ENCODE peak calls at places on chromosomes 1 and 21, in six cellular contexts. One of them, this sample, is unnamed.

GRCh38 chr1:181646723-181647122 is 163.4 kb downstream of the CACNA1E start:
- DNase-seq in sigmoid colon: no peak
- DNase-seq in left ventricle myocardium inferior: no peak
- DNase-seq in keratinocyte: no peak
- DNase-seq in GM12865: no peak
- DNase-seq in cardiac fibroblast: no peak
- DNase-seq in this sample: no peak

GRCh38 chr1:63199666-63200065 is 122.7 kb upstream of the FOXD3 start:
- DNase-seq in sigmoid colon: no peak
- DNase-seq in left ventricle myocardium inferior: no peak
- DNase-seq in keratinocyte: no peak
- DNase-seq in GM12865: no peak
- DNase-seq in cardiac fibroblast: no peak
- DNase-seq in this sample: no peak

GRCh38 chr1:3597599-3597964 is 13.7 kb downstream of the MEGF6 start:
- DNase-seq in sigmoid colon: no peak
- DNase-seq in left ventricle myocardium inferior: peak; percentile 37
- DNase-seq in keratinocyte: no peak
- DNase-seq in GM12865: peak; percentile 14
- DNase-seq in cardiac fibroblast: no peak
- DNase-seq in this sample: no peak

GRCh38 chr1:204282801-204283200 is 69.0 kb upstream of the GOLT1A start:
- DNase-seq in sigmoid colon: peak; percentile 57
- DNase-seq in left ventricle myocardium inferior: no peak
- DNase-seq in keratinocyte: no peak
- DNase-seq in GM12865: no peak
- DNase-seq in cardiac fibroblast: no peak
- DNase-seq in this sample: no peak

GRCh38 chr1:67785847-67786753 is 47.2 kb downstream of the GNG12 start:
- DNase-seq in sigmoid colon: no peak
- DNase-seq in left ventricle myocardium inferior: no peak
- DNase-seq in keratinocyte: no peak
- DNase-seq in GM12865: no peak
- DNase-seq in cardiac fibroblast: no peak
- DNase-seq in this sample: no peak

GRCh38 chr1:185016880-185017279 is 28.5 kb upstream of the RNF2 start:
- DNase-seq in sigmoid colon: no peak
- DNase-seq in left ventricle myocardium inferior: no peak
- DNase-seq in keratinocyte: no peak
- DNase-seq in GM12865: no peak
- DNase-seq in cardiac fibroblast: peak; percentile 36
- DNase-seq in this sample: peak; percentile 2

GRCh38 chr1:165894591-165894990 is 67.2 kb downstream of the UCK2 start:
- DNase-seq in sigmoid colon: no peak
- DNase-seq in left ventricle myocardium inferior: no peak
- DNase-seq in keratinocyte: no peak
- DNase-seq in GM12865: no peak
- DNase-seq in cardiac fibroblast: peak; percentile 26
- DNase-seq in this sample: peak; percentile 61

GRCh38 chr1:236687273-236687672 is 974 bp downstream of the ACTN2 start:
- DNase-seq in sigmoid colon: no peak
- DNase-seq in left ventricle myocardium inferior: no peak
- DNase-seq in keratinocyte: no peak
- DNase-seq in GM12865: no peak
- DNase-seq in cardiac fibroblast: no peak
- DNase-seq in this sample: no peak

GRCh38 chr1:221940631-221941030 is 198.7 kb upstream of the DUSP10 start:
- DNase-seq in sigmoid colon: no peak
- DNase-seq in left ventricle myocardium inferior: no peak
- DNase-seq in keratinocyte: no peak
- DNase-seq in GM12865: no peak
- DNase-seq in cardiac fibroblast: no peak
- DNase-seq in this sample: no peak

GRCh38 chr1:201418461-201418860 is 3.1 kb downstream of the TNNI1 start:
- DNase-seq in sigmoid colon: no peak
- DNase-seq in left ventricle myocardium inferior: no peak
- DNase-seq in keratinocyte: no peak
- DNase-seq in GM12865: no peak
- DNase-seq in cardiac fibroblast: no peak
- DNase-seq in this sample: no peak

GRCh38 chr21:32508558-32508957 is 76.8 kb downstream of the TCP10L start:
- DNase-seq in sigmoid colon: peak; percentile 50
- DNase-seq in left ventricle myocardium inferior: no peak
- DNase-seq in keratinocyte: no peak
- DNase-seq in GM12865: no peak
- DNase-seq in cardiac fibroblast: no peak
- DNase-seq in this sample: no peak

GRCh38 chr1:202818819-202819218 is 8.1 kb downstream of the PCAT6 start:
- DNase-seq in sigmoid colon: no peak
- DNase-seq in left ventricle myocardium inferior: no peak
- DNase-seq in keratinocyte: no peak
- DNase-seq in GM12865: no peak
- DNase-seq in cardiac fibroblast: no peak
- DNase-seq in this sample: no peak

GRCh38 chr1:246647113-246647512 is 77.1 kb upstream of the SCCPDH start:
- DNase-seq in sigmoid colon: peak; percentile 77
- DNase-seq in left ventricle myocardium inferior: peak; percentile 74
- DNase-seq in keratinocyte: no peak
- DNase-seq in GM12865: no peak
- DNase-seq in cardiac fibroblast: peak; percentile 88
- DNase-seq in this sample: peak; percentile 66

GRCh38 chr1:41915786-41916571 is 2.7 kb downstream of the HIVEP3 start:
- DNase-seq in sigmoid colon: no peak
- DNase-seq in left ventricle myocardium inferior: no peak
- DNase-seq in keratinocyte: no peak
- DNase-seq in GM12865: no peak
- DNase-seq in cardiac fibroblast: no peak
- DNase-seq in this sample: no peak

GRCh38 chr1:161076410-161076809 is 6.7 kb upstream of the ARHGAP30 start:
- DNase-seq in sigmoid colon: no peak
- DNase-seq in left ventricle myocardium inferior: no peak
- DNase-seq in keratinocyte: no peak
- DNase-seq in GM12865: no peak
- DNase-seq in cardiac fibroblast: no peak
- DNase-seq in this sample: no peak

GRCh38 chr1:47416319-47417128 is 439 bp downstream of the FOXE3 start:
- DNase-seq in sigmoid colon: no peak
- DNase-seq in left ventricle myocardium inferior: no peak
- DNase-seq in keratinocyte: no peak
- DNase-seq in GM12865: no peak
- DNase-seq in cardiac fibroblast: no peak
- DNase-seq in this sample: no peak

GRCh38 chr1:206550446-206550845 is 43.1 kb downstream of the RASSF5 start:
- DNase-seq in sigmoid colon: no peak
- DNase-seq in left ventricle myocardium inferior: no peak
- DNase-seq in keratinocyte: no peak
- DNase-seq in GM12865: no peak
- DNase-seq in cardiac fibroblast: no peak
- DNase-seq in this sample: no peak

GRCh38 chr21:35479529-35479928 is 430.4 kb upstream of the RUNX1 start:
- DNase-seq in sigmoid colon: no peak
- DNase-seq in left ventricle myocardium inferior: no peak
- DNase-seq in keratinocyte: no peak
- DNase-seq in GM12865: no peak
- DNase-seq in cardiac fibroblast: no peak
- DNase-seq in this sample: no peak

GRCh38 chr1:111249960-111250359 is 22.4 kb downstream of the CHI3L2 start:
- DNase-seq in sigmoid colon: no peak
- DNase-seq in left ventricle myocardium inferior: no peak
- DNase-seq in keratinocyte: no peak
- DNase-seq in GM12865: no peak
- DNase-seq in cardiac fibroblast: no peak
- DNase-seq in this sample: no peak

GRCh38 chr1:111746614-111746999 is 7.4 kb upstream of the INKA2 start:
- DNase-seq in sigmoid colon: no peak
- DNase-seq in left ventricle myocardium inferior: no peak
- DNase-seq in keratinocyte: no peak
- DNase-seq in GM12865: no peak
- DNase-seq in cardiac fibroblast: no peak
- DNase-seq in this sample: no peak

GRCh38 chr1:214665606-214666110 is 62.7 kb downstream of the CENPF start:
- DNase-seq in sigmoid colon: no peak
- DNase-seq in left ventricle myocardium inferior: no peak
- DNase-seq in keratinocyte: no peak
- DNase-seq in GM12865: no peak
- DNase-seq in cardiac fibroblast: peak; percentile 13
- DNase-seq in this sample: peak; percentile 68

GRCh38 chr1:198467342-198467741 is 73.1 kb downstream of the ATP6V1G3 start:
- DNase-seq in sigmoid colon: no peak
- DNase-seq in left ventricle myocardium inferior: no peak
- DNase-seq in keratinocyte: no peak
- DNase-seq in GM12865: no peak
- DNase-seq in cardiac fibroblast: no peak
- DNase-seq in this sample: no peak

GRCh38 chr1:159916240-159917051 is 8.9 kb downstream of the TAGLN2 start:
- DNase-seq in sigmoid colon: no peak
- DNase-seq in left ventricle myocardium inferior: no peak
- DNase-seq in keratinocyte: no peak
- DNase-seq in GM12865: no peak
- DNase-seq in cardiac fibroblast: peak; percentile 75
- DNase-seq in this sample: peak; percentile 67

GRCh38 chr21:28337319-28337718 is 655.4 kb downstream of the LTN1 start:
- DNase-seq in sigmoid colon: no peak
- DNase-seq in left ventricle myocardium inferior: no peak
- DNase-seq in keratinocyte: no peak
- DNase-seq in GM12865: peak; percentile 13
- DNase-seq in cardiac fibroblast: peak; percentile 82
- DNase-seq in this sample: peak; percentile 71

DNA sequence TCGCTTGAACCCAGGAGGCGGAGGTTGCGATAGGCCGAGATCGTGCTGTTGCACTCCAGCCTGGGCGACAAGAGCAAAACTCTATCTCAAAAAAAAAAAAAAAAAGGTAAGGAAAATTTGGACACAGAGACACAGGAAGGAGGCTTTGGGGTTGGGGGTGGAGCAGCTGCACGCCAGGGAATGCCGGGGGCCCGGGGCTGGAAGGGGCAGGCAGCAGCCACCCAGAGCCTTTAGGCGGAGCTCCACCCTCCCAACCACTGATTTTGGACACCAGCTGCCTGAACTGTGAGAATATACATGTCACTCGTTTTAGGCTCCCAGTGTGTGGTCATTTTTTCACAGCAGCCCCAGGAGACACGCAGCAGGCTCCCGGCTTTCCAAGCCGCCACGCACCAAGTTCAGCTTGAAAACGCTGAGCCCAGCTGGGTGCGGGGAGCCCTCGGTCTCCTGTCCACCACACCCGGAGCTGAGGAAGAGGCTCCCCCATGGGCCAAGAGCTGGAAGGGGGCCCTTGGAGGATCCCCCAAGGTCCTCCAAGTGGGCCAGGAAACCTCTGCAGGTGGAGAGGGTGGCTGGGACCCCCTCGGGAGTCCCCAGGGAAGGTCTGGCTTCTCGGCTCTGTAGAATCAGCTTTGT is 5.9 kb upstream of the FAAP20 start:
- DNase-seq in sigmoid colon: no peak
- DNase-seq in left ventricle myocardium inferior: no peak
- DNase-seq in keratinocyte: no peak
- DNase-seq in GM12865: no peak
- DNase-seq in cardiac fibroblast: no peak
- DNase-seq in this sample: no peak
- H3K4me3 ChIP-seq in sigmoid colon: no peak overlapping the region
- H3K4me3 ChIP-seq in left ventricle myocardium inferior: no peak overlapping the region
- H3K4me3 ChIP-seq in keratinocyte: no peak overlapping the region
- H3K4me3 ChIP-seq in GM12865: no peak overlapping the region
- H3K4me3 ChIP-seq in cardiac fibroblast: peak overlapping the region; percentile 10
- H3K4me3 ChIP-seq in this sample: no peak overlapping the region

GRCh38 chr1:40316595-40317393 is at the start of gene COL9A2:
- DNase-seq in sigmoid colon: no peak
- DNase-seq in left ventricle myocardium inferior: no peak
- DNase-seq in keratinocyte: no peak
- DNase-seq in GM12865: peak; percentile 57
- DNase-seq in cardiac fibroblast: no peak
- DNase-seq in this sample: no peak
- TF ChIP-seq CTCF in sigmoid colon: no peak
- TF ChIP-seq CTCF in left ventricle myocardium inferior: no peak
- TF ChIP-seq CTCF in keratinocyte: no peak
- TF ChIP-seq CTCF in GM12865: no peak
- TF ChIP-seq CTCF in cardiac fibroblast: no peak
- TF ChIP-seq CTCF in this sample: no peak

GRCh38 chr21:45329261-45330074 is 41.8 kb upstream of the POFUT2 start:
- DNase-seq in sigmoid colon: peak; percentile 70
- DNase-seq in left ventricle myocardium inferior: peak; percentile 11
- DNase-seq in keratinocyte: peak; percentile 32
- DNase-seq in GM12865: no peak
- DNase-seq in cardiac fibroblast: no peak
- DNase-seq in this sample: no peak
- H3K4me3 ChIP-seq in sigmoid colon: no peak overlapping the region
- H3K4me3 ChIP-seq in left ventricle myocardium inferior: no peak overlapping the region
- H3K4me3 ChIP-seq in keratinocyte: no peak overlapping the region
- H3K4me3 ChIP-seq in GM12865: no peak overlapping the region
- H3K4me3 ChIP-seq in cardiac fibroblast: no peak overlapping the region
- H3K4me3 ChIP-seq in this sample: no peak overlapping the region

GRCh38 chr1:7916431-7916830 is 24.2 kb downstream of the TNFRSF9 start:
- DNase-seq in sigmoid colon: no peak
- DNase-seq in left ventricle myocardium inferior: no peak
- DNase-seq in keratinocyte: no peak
- DNase-seq in GM12865: no peak
- DNase-seq in cardiac fibroblast: no peak
- DNase-seq in this sample: no peak

GRCh38 chr1:7915826-7916225 is 24.8 kb downstream of the TNFRSF9 start:
- DNase-seq in sigmoid colon: no peak
- DNase-seq in left ventricle myocardium inferior: no peak
- DNase-seq in keratinocyte: no peak
- DNase-seq in GM12865: no peak
- DNase-seq in cardiac fibroblast: no peak
- DNase-seq in this sample: no peak

GRCh38 chr1:7912743-7913557 is 27.7 kb downstream of the TNFRSF9 start:
- DNase-seq in sigmoid colon: no peak
- DNase-seq in left ventricle myocardium inferior: no peak
- DNase-seq in keratinocyte: no peak
- DNase-seq in GM12865: no peak
- DNase-seq in cardiac fibroblast: no peak
- DNase-seq in this sample: no peak

DNA sequence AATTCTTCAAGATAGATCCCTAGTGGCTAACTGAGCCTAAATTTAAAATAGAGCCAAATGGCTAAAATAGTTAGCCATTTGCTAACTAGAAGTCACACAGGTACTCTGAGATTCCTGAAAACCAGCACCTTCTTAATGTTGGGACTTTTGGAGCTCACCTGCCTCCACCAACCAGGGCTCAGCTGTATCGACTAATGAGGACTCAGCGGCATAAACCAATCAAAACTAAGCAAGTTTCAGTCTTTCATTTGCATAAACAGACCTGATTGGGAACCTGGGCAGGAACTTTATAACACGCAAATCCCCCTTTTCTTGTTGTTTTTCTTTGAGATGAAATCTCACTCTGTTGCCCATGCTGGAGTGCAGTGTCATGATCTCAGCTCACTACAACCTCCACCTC is 28.5 kb downstream of the TNFRSF9 start:
- DNase-seq in sigmoid colon: no peak
- DNase-seq in left ventricle myocardium inferior: no peak
- DNase-seq in keratinocyte: no peak
- DNase-seq in GM12865: no peak
- DNase-seq in cardiac fibroblast: no peak
- DNase-seq in this sample: no peak
- TF ChIP-seq CTCF in sigmoid colon: no peak
- TF ChIP-seq CTCF in left ventricle myocardium inferior: no peak
- TF ChIP-seq CTCF in keratinocyte: no peak
- TF ChIP-seq CTCF in GM12865: no peak
- TF ChIP-seq CTCF in cardiac fibroblast: no peak
- TF ChIP-seq CTCF in this sample: no peak

GRCh38 chr1:39269349-39269748 is 64.9 kb downstream of the MACF1 start:
- DNase-seq in sigmoid colon: no peak
- DNase-seq in left ventricle myocardium inferior: no peak
- DNase-seq in keratinocyte: no peak
- DNase-seq in GM12865: no peak
- DNase-seq in cardiac fibroblast: no peak
- DNase-seq in this sample: no peak
- H3K4me3 ChIP-seq in sigmoid colon: peak overlapping the region; percentile 38
- H3K4me3 ChIP-seq in left ventricle myocardium inferior: peak overlapping the region; percentile 53
- H3K4me3 ChIP-seq in keratinocyte: no peak overlapping the region
- H3K4me3 ChIP-seq in GM12865: peak overlapping the region; percentile 61
- H3K4me3 ChIP-seq in cardiac fibroblast: peak overlapping the region; percentile 45
- H3K4me3 ChIP-seq in this sample: peak overlapping the region; percentile 4